ENCODE peak calls at places on chromosomes 6 and 20, in eight cellular contexts. One of them, this sample, is unnamed.

GRCh38 chr20:25203891-25204320 is 8.4 kb downstream of the ENTPD6 start:
- DNase-seq in stomach: no peak
- DNase-seq in tibial nerve: no peak
- DNase-seq in transverse colon: no peak
- DNase-seq in A549: no peak
- DNase-seq in ovary: no peak
- DNase-seq in K562: no peak
- DNase-seq in endothelial cell of umbilical vein: no peak
- DNase-seq in this sample: no peak

GRCh38 chr6:149470948-149471347 is 13.9 kb downstream of the ZC3H12D start:
- DNase-seq in stomach: no peak
- DNase-seq in transverse colon: no peak
- DNase-seq in ovary: no peak
- DNase-seq in tibial nerve: no peak
- DNase-seq in endothelial cell of umbilical vein: no peak
- DNase-seq in A549: no peak
- DNase-seq in K562: no peak
- DNase-seq in this sample: no peak

GRCh38 chr6:7260291-7261029 is 52.5 kb downstream of the SSR1 start:
- DNase-seq in tibial nerve: no peak
- DNase-seq in A549: no peak
- DNase-seq in ovary: no peak
- DNase-seq in endothelial cell of umbilical vein: no peak
- DNase-seq in K562: no peak
- DNase-seq in transverse colon: no peak
- DNase-seq in stomach: no peak
- DNase-seq in this sample: no peak

GRCh38 chr6:129812145-129812777 is 48.9 kb downstream of the TMEM244 start:
- DNase-seq in ovary: no peak
- DNase-seq in K562: no peak
- DNase-seq in transverse colon: no peak
- DNase-seq in A549: no peak
- DNase-seq in stomach: no peak
- DNase-seq in endothelial cell of umbilical vein: no peak
- DNase-seq in tibial nerve: no peak
- DNase-seq in this sample: no peak

GRCh38 chr20:1898496-1899168 is 3.4 kb downstream of the SIRPA start:
- DNase-seq in transverse colon: no peak
- DNase-seq in A549: no peak
- DNase-seq in K562: no peak
- DNase-seq in stomach: no peak
- DNase-seq in ovary: no peak
- DNase-seq in tibial nerve: no peak
- DNase-seq in endothelial cell of umbilical vein: no peak
- DNase-seq in this sample: no peak

GRCh38 chr6:143884161-143884560 is 19.9 kb downstream of the ZC2HC1B start:
- DNase-seq in tibial nerve: no peak
- DNase-seq in transverse colon: no peak
- DNase-seq in stomach: no peak
- DNase-seq in ovary: no peak
- DNase-seq in A549: no peak
- DNase-seq in endothelial cell of umbilical vein: no peak
- DNase-seq in K562: no peak
- DNase-seq in this sample: no peak

GRCh38 chr6:120302041-120302440 is 952.5 kb upstream of the MAN1A1 start:
- DNase-seq in transverse colon: no peak
- DNase-seq in A549: no peak
- DNase-seq in ovary: no peak
- DNase-seq in stomach: no peak
- DNase-seq in endothelial cell of umbilical vein: no peak
- DNase-seq in K562: no peak
- DNase-seq in tibial nerve: no peak
- DNase-seq in this sample: no peak

GRCh38 chr6:33418690-33419291 is 884 bp upstream of the CUTA start:
- DNase-seq in K562: peak
- DNase-seq in A549: no peak
- DNase-seq in transverse colon: no peak
- DNase-seq in tibial nerve: no peak
- DNase-seq in stomach: no peak
- DNase-seq in ovary: no peak
- DNase-seq in endothelial cell of umbilical vein: no peak
- DNase-seq in this sample: no peak

GRCh38 chr20:58075565-58075964 is 152.9 kb downstream of the ANKRD60 start:
- DNase-seq in transverse colon: no peak
- DNase-seq in K562: no peak
- DNase-seq in ovary: no peak
- DNase-seq in tibial nerve: no peak
- DNase-seq in stomach: no peak
- DNase-seq in A549: no peak
- DNase-seq in endothelial cell of umbilical vein: no peak
- DNase-seq in this sample: no peak

GRCh38 chr20:3408251-3408637 is 775 bp upstream of the DNAAF9 start:
- DNase-seq in K562: no peak
- DNase-seq in transverse colon: no peak
- DNase-seq in A549: no peak
- DNase-seq in stomach: no peak
- DNase-seq in ovary: no peak
- DNase-seq in tibial nerve: no peak
- DNase-seq in endothelial cell of umbilical vein: no peak
- DNase-seq in this sample: no peak

GRCh38 chr6:169557887-169558286 is 143.9 kb downstream of the WDR27 start:
- DNase-seq in tibial nerve: no peak
- DNase-seq in endothelial cell of umbilical vein: no peak
- DNase-seq in transverse colon: no peak
- DNase-seq in A549: no peak
- DNase-seq in K562: no peak
- DNase-seq in ovary: no peak
- DNase-seq in stomach: no peak
- DNase-seq in this sample: no peak

GRCh38 chr20:37744347-37744746 is 50.5 kb downstream of the CTNNBL1 start:
- DNase-seq in K562: no peak
- DNase-seq in A549: no peak
- DNase-seq in stomach: peak
- DNase-seq in tibial nerve: no peak
- DNase-seq in endothelial cell of umbilical vein: no peak
- DNase-seq in ovary: no peak
- DNase-seq in transverse colon: no peak
- DNase-seq in this sample: no peak

GRCh38 chr6:141041596-141042087 is 1091.1 kb upstream of the GJE1 start:
- DNase-seq in transverse colon: no peak
- DNase-seq in tibial nerve: no peak
- DNase-seq in endothelial cell of umbilical vein: no peak
- DNase-seq in stomach: no peak
- DNase-seq in K562: no peak
- DNase-seq in ovary: no peak
- DNase-seq in A549: no peak
- DNase-seq in this sample: no peak

GRCh38 chr6:47669684-47670515 is 28.5 kb upstream of the ADGRF4 start:
- DNase-seq in transverse colon: no peak
- DNase-seq in endothelial cell of umbilical vein: no peak
- DNase-seq in K562: no peak
- DNase-seq in ovary: no peak
- DNase-seq in tibial nerve: no peak
- DNase-seq in stomach: no peak
- DNase-seq in A549: peak
- DNase-seq in this sample: no peak

GRCh38 chr6:42704937-42705374 is 17.4 kb downstream of the PRPH2 start:
- DNase-seq in stomach: peak
- DNase-seq in K562: no peak
- DNase-seq in tibial nerve: no peak
- DNase-seq in A549: no peak
- DNase-seq in ovary: no peak
- DNase-seq in transverse colon: no peak
- DNase-seq in endothelial cell of umbilical vein: no peak
- DNase-seq in this sample: no peak

GRCh38 chr6:42702200-42702599 is 20.2 kb downstream of the PRPH2 start:
- DNase-seq in K562: no peak
- DNase-seq in stomach: no peak
- DNase-seq in tibial nerve: no peak
- DNase-seq in A549: peak
- DNase-seq in transverse colon: no peak
- DNase-seq in ovary: no peak
- DNase-seq in endothelial cell of umbilical vein: peak
- DNase-seq in this sample: peak

GRCh38 chr6:42708096-42708495 is 14.3 kb downstream of the PRPH2 start:
- DNase-seq in stomach: no peak
- DNase-seq in K562: no peak
- DNase-seq in endothelial cell of umbilical vein: no peak
- DNase-seq in transverse colon: no peak
- DNase-seq in ovary: no peak
- DNase-seq in A549: no peak
- DNase-seq in tibial nerve: no peak
- DNase-seq in this sample: no peak

GRCh38 chr6:42707595-42707994 is 14.8 kb downstream of the PRPH2 start:
- DNase-seq in K562: no peak
- DNase-seq in tibial nerve: no peak
- DNase-seq in endothelial cell of umbilical vein: no peak
- DNase-seq in A549: no peak
- DNase-seq in transverse colon: no peak
- DNase-seq in stomach: no peak
- DNase-seq in ovary: no peak
- DNase-seq in this sample: no peak

DNA sequence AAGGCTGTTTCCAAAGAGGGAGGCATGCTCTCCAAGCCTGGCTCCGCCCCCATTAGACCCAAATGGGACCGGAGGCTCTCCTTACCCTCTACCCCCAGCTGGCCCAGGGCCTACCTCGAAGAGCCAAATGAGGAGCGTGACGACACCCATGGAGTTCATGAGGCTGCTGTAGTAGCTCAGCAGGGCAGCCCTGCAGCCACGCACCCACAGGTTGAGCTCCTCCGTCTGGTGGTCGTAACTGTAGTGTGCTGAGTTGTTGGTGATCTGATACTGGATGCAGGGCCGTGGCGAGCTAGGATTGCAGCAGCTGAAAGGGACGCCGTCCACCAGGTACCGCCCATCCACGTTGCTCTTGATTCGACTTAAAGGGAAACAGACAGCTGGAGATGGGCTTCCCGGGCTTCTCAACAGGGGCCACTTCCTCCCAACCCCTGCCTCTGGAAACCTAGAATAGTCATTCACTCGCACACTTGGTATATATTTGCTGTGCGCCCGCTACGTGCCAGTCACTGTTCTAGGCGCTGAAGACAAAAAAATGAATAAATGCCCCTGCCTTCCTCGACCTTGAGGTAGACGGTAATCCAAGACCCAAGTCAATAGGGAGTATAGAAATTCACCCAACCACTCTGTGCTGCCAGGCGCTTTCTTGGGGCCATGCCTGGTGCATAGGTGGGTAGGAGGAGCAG is 18.0 kb downstream of the PRPH2 start:
- DNase-seq in tibial nerve: no peak
- DNase-seq in ovary: peak
- DNase-seq in K562: no peak
- DNase-seq in endothelial cell of umbilical vein: no peak
- DNase-seq in A549: no peak
- DNase-seq in stomach: peak
- DNase-seq in transverse colon: peak
- DNase-seq in this sample: no peak
- TF ChIP-seq POLR2A in tibial nerve: no peak
- TF ChIP-seq POLR2A in ovary: no peak
- TF ChIP-seq POLR2A in K562: no peak
- TF ChIP-seq POLR2A in endothelial cell of umbilical vein: no peak
- TF ChIP-seq POLR2A in A549: no peak
- TF ChIP-seq POLR2A in stomach: no peak
- TF ChIP-seq POLR2A in transverse colon: no peak
- TF ChIP-seq POLR2A in this sample: no peak

GRCh38 chr6:158471339-158471738 is 88.6 kb upstream of the TMEM181 start:
- DNase-seq in tibial nerve: no peak
- DNase-seq in endothelial cell of umbilical vein: no peak
- DNase-seq in A549: no peak
- DNase-seq in ovary: no peak
- DNase-seq in transverse colon: no peak
- DNase-seq in K562: no peak
- DNase-seq in stomach: no peak
- DNase-seq in this sample: no peak

GRCh38 chr6:158476389-158476788 is 83.5 kb upstream of the TMEM181 start:
- DNase-seq in ovary: no peak
- DNase-seq in A549: no peak
- DNase-seq in transverse colon: no peak
- DNase-seq in tibial nerve: no peak
- DNase-seq in K562: no peak
- DNase-seq in endothelial cell of umbilical vein: no peak
- DNase-seq in stomach: no peak
- DNase-seq in this sample: no peak

GRCh38 chr6:158474961-158475343 is 84.9 kb upstream of the TMEM181 start:
- DNase-seq in stomach: peak
- DNase-seq in transverse colon: no peak
- DNase-seq in K562: no peak
- DNase-seq in ovary: no peak
- DNase-seq in endothelial cell of umbilical vein: peak
- DNase-seq in tibial nerve: no peak
- DNase-seq in A549: peak
- DNase-seq in this sample: no peak

GRCh38 chr6:158472453-158472852 is 87.4 kb upstream of the TMEM181 start:
- DNase-seq in stomach: no peak
- DNase-seq in ovary: no peak
- DNase-seq in endothelial cell of umbilical vein: peak
- DNase-seq in A549: no peak
- DNase-seq in tibial nerve: no peak
- DNase-seq in K562: no peak
- DNase-seq in transverse colon: no peak
- DNase-seq in this sample: no peak

GRCh38 chr6:158475344-158476302 is 84.3 kb upstream of the TMEM181 start:
- DNase-seq in tibial nerve: peak
- DNase-seq in endothelial cell of umbilical vein: peak
- DNase-seq in transverse colon: peak
- DNase-seq in stomach: peak
- DNase-seq in ovary: no peak
- DNase-seq in A549: peak
- DNase-seq in K562: peak
- DNase-seq in this sample: no peak
- TF ChIP-seq POLR2A in tibial nerve: no peak
- TF ChIP-seq POLR2A in endothelial cell of umbilical vein: no peak
- TF ChIP-seq POLR2A in transverse colon: no peak
- TF ChIP-seq POLR2A in stomach: no peak
- TF ChIP-seq POLR2A in ovary: no peak
- TF ChIP-seq POLR2A in A549: no peak
- TF ChIP-seq POLR2A in K562: no peak
- TF ChIP-seq POLR2A in this sample: no peak

GRCh38 chr20:62267543-62267942 is 29.2 kb downstream of the OSBPL2 start:
- DNase-seq in tibial nerve: no peak
- DNase-seq in endothelial cell of umbilical vein: no peak
- DNase-seq in stomach: no peak
- DNase-seq in A549: no peak
- DNase-seq in K562: no peak
- DNase-seq in ovary: no peak
- DNase-seq in transverse colon: no peak
- DNase-seq in this sample: no peak
- TF ChIP-seq POLR2A in tibial nerve: no peak
- TF ChIP-seq POLR2A in endothelial cell of umbilical vein: no peak
- TF ChIP-seq POLR2A in stomach: no peak
- TF ChIP-seq POLR2A in A549: no peak
- TF ChIP-seq POLR2A in K562: no peak
- TF ChIP-seq POLR2A in ovary: no peak
- TF ChIP-seq POLR2A in transverse colon: no peak
- TF ChIP-seq POLR2A in this sample: no peak

DNA sequence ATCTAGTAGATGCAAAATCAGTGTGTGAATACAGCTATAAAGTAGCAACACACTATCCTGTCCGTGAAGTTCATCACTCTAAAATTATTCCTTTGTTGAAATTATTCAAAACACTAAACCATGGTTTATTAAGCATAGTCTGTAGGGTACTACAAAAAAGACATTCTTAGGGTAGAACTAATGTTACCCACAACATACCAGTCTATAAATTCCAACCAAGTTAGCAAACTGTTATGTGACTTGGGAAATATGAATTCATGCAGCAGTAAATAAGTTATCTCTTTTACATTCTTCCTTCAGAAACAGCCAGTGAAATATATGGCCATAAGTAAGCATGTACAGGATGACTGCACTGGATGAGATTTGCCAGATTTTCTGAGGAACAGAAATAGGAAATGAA is 580.3 kb upstream of the ADGRB3 start:
- DNase-seq in A549: no peak
- DNase-seq in endothelial cell of umbilical vein: no peak
- DNase-seq in tibial nerve: no peak
- DNase-seq in K562: no peak
- DNase-seq in transverse colon: no peak
- DNase-seq in stomach: no peak
- DNase-seq in ovary: no peak
- DNase-seq in this sample: no peak
- TF ChIP-seq POLR2A in A549: no peak
- TF ChIP-seq POLR2A in endothelial cell of umbilical vein: no peak
- TF ChIP-seq POLR2A in tibial nerve: no peak
- TF ChIP-seq POLR2A in K562: no peak
- TF ChIP-seq POLR2A in transverse colon: no peak
- TF ChIP-seq POLR2A in stomach: no peak
- TF ChIP-seq POLR2A in ovary: no peak
- TF ChIP-seq POLR2A in this sample: no peak

This sample was measured in H54.